ENCODE peak calls at places on chromosomes 3 and 15, in four cellular contexts. O is bronchial epithelial cell, N is globus pallidus, X is body of pancreas. C is an unnamed sample.

GRCh38 chr3:42697326-42698051 is 5.1 kb downstream of the HHATL start:
- DNase-seq in O (no peak), N (no peak), X (no peak), C (no peak)

GRCh38 chr3:56351496-56351895 is 116.8 kb downstream of the ERC2 start:
- DNase-seq in O (no peak), X (no peak), N (no peak), C (no peak)

GRCh38 chr15:66789029-66790025 is 87.3 kb downstream of the SMAD6 start:
- DNase-seq in N (no peak), O (peak), X (peak), C (peak)

GRCh38 chr15:45606841-45607240 is 19.7 kb downstream of the BLOC1S6 start:
- DNase-seq in N (no peak), O (no peak), X (no peak), C (no peak)

GRCh38 chr3:33398410-33398809 is 41.8 kb downstream of the UBP1 start:
- DNase-seq in X (no peak), N (no peak), O (no peak), C (no peak)

GRCh38 chr3:47418167-47419082 is 37.6 kb downstream of the PTPN23 start:
- DNase-seq in O (no peak), X (no peak), N (no peak), C (no peak)

GRCh38 chr15:91279481-91279880 is 179.4 kb downstream of the SV2B start:
- DNase-seq in N (no peak), X (no peak), O (no peak), C (no peak)

GRCh38 chr15:99485992-99486370 is 79.8 kb upstream of the MEF2A start:
- DNase-seq in O (no peak), X (no peak), N (no peak), C (no peak)

GRCh38 chr3:32947466-32948238 is 3.8 kb upstream of the CCR4 start:
- DNase-seq in O (peak), X (peak), N (peak), C (peak)

GRCh38 chr3:177145402-177145801 is 51.9 kb downstream of the TBL1XR1 start:
- DNase-seq in O (no peak), N (no peak), X (no peak), C (no peak)

GRCh38 chr3:185900228-185900627 is 37.6 kb downstream of the TRA2B start:
- DNase-seq in X (peak), N (no peak), O (peak), C (peak)

GRCh38 chr3:128556949-128557348 is 63.9 kb upstream of the GATA2 start:
- DNase-seq in X (no peak), N (no peak), O (no peak), C (no peak)

GRCh38 chr3:46087871-46088270 is 60.6 kb upstream of the XCR1 start:
- DNase-seq in X (no peak), N (peak), O (no peak), C (peak)

GRCh38 chr3:197337214-197337613 is 38.8 kb upstream of the DLG1 start:
- DNase-seq in X (no peak), N (no peak), O (no peak), C (no peak)

GRCh38 chr3:23418026-23418425 is 214.9 kb downstream of the UBE2E2 start:
- DNase-seq in X (no peak), N (no peak), O (no peak), C (no peak)

GRCh38 chr3:141431411-141432378 is 55.1 kb upstream of the RASA2 start:
- DNase-seq in O (no peak), N (peak), X (peak), C (no peak)

GRCh38 chr3:141521781-141522180 is 35.0 kb downstream of the RASA2 start:
- DNase-seq in X (no peak), N (no peak), O (no peak), C (no peak)